ENCODE peak calls at places on chromosomes 16 and 17, in seven cellular contexts. H is HEK293T, E is WTC11, W is K562, N is H1, M is GM12878, A is HepG2. P is an unnamed sample.

GRCh38 chr17:60463157-60463820 is 41.0 kb downstream of the CHCT1 start:
- DNase-seq in M (no peak), W (no peak), H (no peak), E (no peak), A (no peak), N (no peak), P (no peak)

GRCh38 chr16:47705268-47705667 is 244.1 kb downstream of the PHKB start:
- DNase-seq in W (no peak), E (no peak), H (no peak), M (no peak), N (no peak), A (no peak), P (no peak)

GRCh38 chr17:15882058-15882720 is 62.7 kb upstream of the ADORA2B start:
- DNase-seq in N (no peak), H (peak), A (peak), E (peak), W (peak), M (no peak), P (no peak)

GRCh38 chr16:11141409-11142260 is 114.4 kb downstream of the SOCS1 start:
- DNase-seq in H (no peak), W (no peak), N (no peak), A (peak), E (no peak), M (no peak), P (no peak)

GRCh38 chr17:68621065-68621464 is 19.9 kb upstream of the FAM20A start:
- DNase-seq in H (no peak), M (no peak), N (no peak), W (no peak), E (no peak), A (no peak), P (no peak)

GRCh38 chr17:37700881-37701280 is 44.0 kb downstream of the HNF1B start:
- DNase-seq in H (no peak), M (no peak), A (no peak), N (no peak), E (no peak), W (no peak), P (no peak)

GRCh38 chr17:36602030-36602737 is 801 bp downstream of the MRM1 start:
- DNase-seq in M (no peak), N (no peak), A (no peak), H (no peak), E (no peak), W (peak), P (no peak)

GRCh38 chr17:58605986-58606385 is 85.9 kb downstream of the TEX14 start:
- DNase-seq in W (no peak), E (no peak), H (no peak), A (no peak), M (no peak), N (no peak), P (no peak)

GRCh38 chr17:81402530-81402941 is 7.3 kb downstream of the BAHCC1 start:
- DNase-seq in A (no peak), E (peak), W (no peak), N (no peak), M (no peak), H (no peak), P (no peak)

GRCh38 chr17:19290047-19290705 is 53.0 kb downstream of the EPN2 start:
- DNase-seq in E (no peak), H (no peak), W (no peak), A (no peak), N (no peak), M (no peak), P (no peak)

GRCh38 chr17:82962163-82962720 is 117.2 kb upstream of the METRNL start:
- DNase-seq in A (no peak), E (no peak), H (no peak), M (no peak), N (no peak), W (no peak), P (no peak)

GRCh38 chr16:2486645-2487516 is 12.0 kb downstream of the TBC1D24 start:
- DNase-seq in W (no peak), N (no peak), M (peak), A (no peak), E (no peak), H (no peak), P (no peak)

GRCh38 chr17:47276868-47277267 is 23.2 kb downstream of the ITGB3 start:
- DNase-seq in M (no peak), H (peak), N (no peak), W (peak), E (peak), A (peak), P (no peak)

GRCh38 chr16:64950262-64950661 is 171.6 kb downstream of the CDH11 start:
- DNase-seq in H (no peak), E (peak), W (no peak), M (no peak), A (no peak), N (no peak), P (no peak)

DNA sequence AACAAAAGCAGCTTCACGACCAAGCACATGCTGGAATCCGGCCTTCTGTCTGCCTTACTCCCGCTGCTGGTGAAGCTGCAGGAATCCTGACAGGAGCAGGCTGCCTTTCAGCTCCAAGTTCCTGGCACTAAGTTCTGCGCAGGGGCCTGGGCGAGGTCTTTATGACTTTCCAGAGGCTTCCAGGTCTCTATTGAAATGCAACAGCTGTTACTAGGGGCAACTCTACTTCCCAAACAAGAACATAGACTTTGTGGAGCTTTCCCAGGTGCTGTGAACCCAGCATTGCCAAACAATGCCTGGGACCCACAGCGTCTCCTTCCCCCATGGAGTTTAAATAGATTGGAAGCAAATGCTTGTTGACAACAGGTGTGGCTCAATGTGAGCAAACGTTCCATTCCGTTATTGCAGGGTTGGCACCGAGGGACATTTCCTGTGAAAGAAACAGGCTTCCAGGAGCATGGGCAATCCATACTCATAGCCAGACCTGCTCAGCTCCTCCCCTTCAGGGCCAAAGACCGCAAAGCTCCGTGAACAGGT is 156.0 kb downstream of the CDH13 start:
- DNase-seq in N (no peak), W (no peak), A (no peak), H (no peak), M (no peak), E (peak), P (no peak)
- TF ChIP-seq SP1 in N (peak), W (no peak), A (no peak), H (no peak), M (no peak), E (no peak), P (no peak)

DNA sequence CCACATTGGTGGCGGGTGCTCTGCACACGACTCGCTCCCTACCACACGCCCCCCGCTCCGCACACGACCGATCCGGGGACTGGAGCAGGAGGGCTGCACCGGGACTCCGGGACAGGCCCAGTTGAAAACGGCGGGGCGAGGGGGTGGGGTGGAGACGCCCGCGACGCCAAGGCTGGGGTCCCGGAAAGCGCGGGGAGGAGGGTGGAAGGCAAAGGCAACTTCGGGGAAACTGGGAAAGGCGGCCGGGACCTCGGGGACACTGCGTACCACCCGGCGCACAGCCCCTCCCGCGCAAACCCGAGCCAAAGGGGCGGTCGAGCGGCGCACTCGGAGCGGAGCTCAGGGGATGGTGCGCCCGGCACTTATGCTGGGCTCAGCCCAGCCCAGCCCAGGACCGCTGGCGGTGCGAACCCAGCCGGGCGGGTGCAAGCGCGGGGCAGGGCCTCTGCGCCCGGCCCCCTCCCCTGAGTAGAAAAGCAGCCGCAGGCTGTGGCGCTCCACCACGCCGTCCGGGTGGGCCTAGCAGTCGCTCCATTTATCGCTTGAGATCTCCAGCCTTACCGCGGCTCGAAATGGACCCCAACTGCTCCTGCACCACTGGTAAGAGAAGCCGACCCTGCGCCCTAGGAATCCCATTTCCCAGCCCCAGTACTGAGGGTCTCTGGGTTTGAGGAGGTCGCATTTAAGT is at the start of gene MT1M:
- DNase-seq in H (no peak), N (no peak), M (no peak), E (peak), W (no peak), A (no peak), P (no peak)
- TF ChIP-seq SP1 in H (no peak), N (no peak), M (no peak), E (no peak), W (no peak), A (no peak), P (no peak)

GRCh38 chr17:27654654-27655524 is 23.9 kb downstream of the LGALS9 start:
- DNase-seq in W (peak), E (peak), M (peak), A (peak), N (peak), H (peak), P (peak)
- TF ChIP-seq SP1 in W (no peak), E (no peak), M (no peak), A (no peak), N (no peak), H (no peak), P (no peak)

GRCh38 chr16:58249780-58250478 is 44.9 kb downstream of the PRSS54 start:
- DNase-seq in W (peak), A (peak), H (peak), M (peak), N (peak), E (peak), P (peak)
- TF ChIP-seq SP1 in W (peak), A (no peak), H (no peak), M (peak), N (peak), E (peak), P (peak)

GRCh38 chr17:55727275-55727674 is 4.6 kb upstream of the TMEM100 start:
- DNase-seq in M (no peak), E (no peak), H (no peak), W (no peak), A (no peak), N (no peak), P (no peak)

GRCh38 chr17:55728833-55729232 is 6.2 kb upstream of the TMEM100 start:
- DNase-seq in A (no peak), E (no peak), N (no peak), H (no peak), M (no peak), W (no peak), P (no peak)

GRCh38 chr17:55727920-55728319 is 5.3 kb upstream of the TMEM100 start:
- DNase-seq in H (no peak), M (no peak), A (no peak), W (no peak), E (no peak), N (no peak), P (no peak)

GRCh38 chr17:55729484-55729883 is 6.8 kb upstream of the TMEM100 start:
- DNase-seq in N (no peak), H (no peak), W (no peak), A (no peak), M (no peak), E (no peak), P (no peak)

DNA sequence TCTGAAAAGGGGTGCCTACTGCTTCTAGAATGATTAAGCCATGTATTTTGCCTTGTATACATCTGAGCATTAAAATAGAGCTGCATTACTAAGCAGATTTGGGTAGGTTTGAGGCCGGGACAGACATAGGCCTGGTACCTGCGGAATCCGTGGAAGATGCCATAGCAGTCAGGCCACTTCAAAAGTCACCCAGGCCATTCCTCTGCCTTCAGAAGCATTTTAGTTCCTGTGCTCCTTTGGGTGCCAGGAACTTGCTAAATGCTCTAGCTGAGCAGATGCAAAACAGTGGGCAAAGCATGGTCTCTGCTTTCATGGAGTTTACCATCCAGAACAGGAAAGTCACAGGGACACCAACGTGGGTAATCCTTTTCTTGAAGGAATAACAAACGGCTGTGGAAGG is 5.7 kb upstream of the TMEM100 start:
- DNase-seq in H (no peak), A (no peak), N (no peak), M (no peak), E (no peak), W (no peak), P (no peak)
- TF ChIP-seq SP1 in H (no peak), A (no peak), N (no peak), M (no peak), E (no peak), W (no peak), P (no peak)

GRCh38 chr16:87582221-87582965 is 19.9 kb upstream of the JPH3 start:
- DNase-seq in M (no peak), N (no peak), H (peak), E (no peak), W (peak), A (no peak), P (no peak)

GRCh38 chr16:87584271-87584670 is 18.0 kb upstream of the JPH3 start:
- DNase-seq in E (no peak), W (no peak), M (no peak), A (no peak), N (no peak), H (no peak), P (no peak)

GRCh38 chr16:87584975-87585374 is 17.3 kb upstream of the JPH3 start:
- DNase-seq in H (no peak), A (no peak), W (no peak), M (no peak), E (no peak), N (no peak), P (no peak)

GRCh38 chr16:87582966-87583325 is 19.4 kb upstream of the JPH3 start:
- DNase-seq in M (no peak), A (no peak), E (no peak), W (no peak), H (no peak), N (no peak), P (no peak)

DNA sequence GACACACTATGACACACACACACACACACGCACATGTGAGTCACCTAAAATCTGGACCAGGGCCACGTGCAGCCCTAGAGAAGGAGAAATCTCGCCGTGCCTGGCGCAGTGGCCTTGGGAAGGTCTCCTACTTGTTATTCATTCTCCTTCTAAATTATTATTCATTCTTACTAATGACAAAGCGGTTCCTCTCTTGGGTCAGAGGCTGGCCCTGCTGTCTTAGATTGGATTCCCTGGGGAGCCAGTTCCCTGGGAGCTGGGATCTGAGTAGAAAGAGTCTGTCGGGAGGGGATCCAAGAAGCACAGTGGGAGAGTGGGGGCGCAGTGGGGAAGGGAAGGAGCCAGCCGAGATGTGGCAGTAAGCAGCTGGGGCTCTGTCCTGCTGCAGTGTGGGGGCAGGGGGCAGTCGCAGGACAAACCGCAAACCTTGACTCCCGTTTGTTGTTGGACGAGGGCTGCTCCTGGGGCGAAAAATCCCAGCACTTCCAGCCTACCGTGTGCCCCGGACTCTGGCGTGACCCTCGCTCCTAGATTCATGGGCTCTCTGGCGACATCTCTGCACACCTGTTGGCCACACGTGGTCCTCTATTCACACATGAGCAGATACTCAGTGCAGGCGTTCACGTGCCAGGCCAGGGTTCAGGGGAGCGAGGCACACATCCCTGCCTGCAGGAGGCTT is 18.7 kb upstream of the JPH3 start:
- DNase-seq in H (no peak), W (no peak), M (no peak), E (no peak), N (no peak), A (no peak), P (no peak)
- TF ChIP-seq SP1 in H (no peak), W (no peak), M (no peak), E (no peak), N (no peak), A (no peak), P (no peak)

DNA sequence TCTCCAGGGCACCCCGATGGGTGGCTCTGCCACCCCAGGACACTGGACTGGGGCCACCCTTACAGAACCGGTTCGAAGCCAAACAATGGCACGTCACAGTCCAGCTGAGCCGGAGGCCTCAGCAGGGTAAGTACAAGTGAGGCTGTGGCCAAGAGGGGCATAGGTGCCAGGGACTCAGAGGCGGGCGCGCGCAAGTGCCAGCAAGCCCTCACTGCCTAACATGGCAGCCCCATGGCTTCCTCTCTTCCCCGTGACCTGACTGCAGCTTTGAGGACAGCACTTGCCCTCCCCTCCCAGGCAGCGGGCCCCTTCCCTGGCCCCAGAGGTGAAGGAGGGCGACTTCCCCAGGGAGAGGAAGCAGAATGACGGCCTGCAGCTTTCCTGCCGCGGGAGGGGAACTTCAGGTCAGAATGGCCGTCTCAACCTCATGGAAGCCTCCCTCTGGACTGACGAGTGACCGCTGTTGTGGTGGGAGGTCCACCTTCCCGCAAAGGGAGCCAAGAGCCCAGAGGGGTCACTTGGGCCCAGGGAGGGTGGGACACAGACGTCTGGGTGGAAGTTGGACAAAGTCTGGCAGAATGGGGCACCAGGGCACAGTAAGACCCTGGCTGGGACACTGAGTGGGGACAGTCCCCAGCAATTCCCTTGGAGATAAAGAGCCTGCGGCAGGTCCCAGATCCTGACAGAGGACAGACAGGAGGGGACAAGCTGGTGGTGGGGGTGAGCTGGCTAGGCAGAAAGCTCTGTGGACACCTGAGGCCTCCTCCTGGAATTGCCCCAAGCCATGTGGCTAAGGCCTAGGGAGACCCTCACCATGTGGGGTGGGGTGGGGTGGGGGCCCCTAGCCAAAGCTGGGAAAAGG is 52.1 kb upstream of the TOB1 start:
- DNase-seq in N (no peak), M (no peak), H (no peak), A (no peak), W (no peak), E (no peak), P (no peak)
- TF ChIP-seq SP1 in N (no peak), M (no peak), H (no peak), A (no peak), W (no peak), E (no peak), P (no peak)

GRCh38 chr17:51263001-51263400 is 2.7 kb downstream of the UTP18 start:
- DNase-seq in W (no peak), E (no peak), H (no peak), M (no peak), N (no peak), A (no peak), P (no peak)
- TF ChIP-seq SP1 in W (no peak), E (no peak), H (no peak), M (no peak), N (no peak), A (no peak), P (no peak)

GRCh38 chr17:38872671-38873385 is 3.0 kb downstream of the LASP1 start:
- DNase-seq in H (no peak), N (no peak), E (no peak), W (peak), A (peak), M (no peak), P (no peak)

GRCh38 chr17:38871247-38871991 is 1.6 kb downstream of the LASP1 start:
- DNase-seq in E (no peak), M (peak), W (peak), N (no peak), H (no peak), A (peak), P (no peak)

GRCh38 chr17:38873646-38874380 is 4.0 kb downstream of the LASP1 start:
- DNase-seq in H (no peak), W (no peak), M (no peak), E (no peak), N (no peak), A (no peak), P (no peak)

GRCh38 chr17:38870259-38871165 is 654 bp downstream of the LASP1 start:
- DNase-seq in E (peak), W (peak), M (no peak), H (no peak), A (peak), N (no peak), P (no peak)

GRCh38 chr17:38871992-38872605 is 2.2 kb downstream of the LASP1 start:
- DNase-seq in E (no peak), W (no peak), A (no peak), H (no peak), N (no peak), M (no peak), P (no peak)
- TF ChIP-seq SP1 in E (no peak), W (no peak), A (no peak), H (no peak), N (no peak), M (no peak), P (no peak)

DNA sequence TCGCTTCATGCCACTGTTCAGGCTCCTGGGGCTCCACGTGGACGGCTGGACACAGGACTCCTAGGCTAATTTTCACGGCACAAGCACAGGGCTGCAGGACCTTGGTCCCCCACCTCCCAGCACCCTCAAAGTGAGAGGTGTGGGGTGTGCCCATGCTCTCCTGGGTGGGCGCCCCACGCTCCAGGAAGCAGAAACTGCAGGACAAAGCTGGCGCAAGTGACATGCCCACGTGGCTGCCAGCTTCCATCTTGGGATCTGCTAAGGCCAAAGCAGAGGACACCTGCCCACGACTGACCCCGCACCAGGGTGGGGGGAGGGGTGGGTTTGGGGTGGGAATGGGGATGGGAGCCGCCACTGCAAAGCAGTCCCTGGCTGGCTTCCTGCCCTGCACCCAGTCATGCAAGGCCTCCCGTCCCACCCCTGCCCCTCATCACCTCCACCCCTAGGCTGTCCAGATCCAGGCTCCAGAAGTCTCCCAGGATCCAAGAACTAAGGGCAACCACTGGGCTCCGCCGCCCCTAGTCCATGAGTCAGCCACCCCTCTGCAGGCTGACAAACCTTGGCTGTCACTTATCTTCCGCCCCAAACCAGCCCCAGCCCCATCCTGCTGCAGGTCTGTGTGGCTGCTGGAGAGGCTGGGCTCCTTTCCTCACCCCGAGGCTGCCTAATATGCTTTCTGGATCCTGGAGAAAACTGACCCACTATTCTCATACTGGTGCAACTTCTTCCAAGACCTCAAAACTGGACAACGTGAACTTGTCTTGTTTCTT is 11.1 kb downstream of the USP6 start:
- DNase-seq in N (no peak), H (no peak), A (no peak), E (no peak), W (no peak), M (no peak), P (no peak)
- TF ChIP-seq SP1 in N (no peak), H (no peak), A (no peak), E (no peak), W (no peak), M (no peak), P (no peak)

P was measured in HCT116.